ENCODE peak calls at places on chromosomes 5 and 9, in five cellular contexts. O is RPMI7951; U is WTC11; K is stimulated activated CD8-positive, alpha-beta memory T cell treated with anti-CD3 and anti-CD28 coated beads, Interleukin-15, amount 100 ng/mL, for 4 hours; I is NCI-H1930. E is an unnamed sample.

GRCh38 chr5:146047396-146047795 is 58.0 kb downstream of the PLAC8L1 start:
- DNase-seq in K (no peak), I (no peak), O (peak), U (no peak), E (no peak)

GRCh38 chr9:119005162-119005561 is 364.1 kb downstream of the BRINP1 start:
- DNase-seq in I (no peak), U (no peak), O (peak), K (no peak), E (peak)

GRCh38 chr9:112144807-112145206 is 30.3 kb downstream of the SUSD1 start:
- DNase-seq in U (no peak), I (no peak), K (no peak), O (no peak), E (no peak)

GRCh38 chr9:86978986-86979385 is 31.7 kb upstream of the GAS1 start:
- DNase-seq in K (no peak), O (no peak), I (no peak), U (no peak), E (no peak)

GRCh38 chr5:107272954-107273353 is 397.8 kb downstream of the EFNA5 start:
- DNase-seq in I (no peak), U (no peak), O (peak), K (no peak), E (no peak)

GRCh38 chr5:144510845-144511580 is 340.3 kb downstream of the KCTD16 start:
- DNase-seq in I (no peak), U (no peak), O (no peak), K (no peak), E (no peak)

GRCh38 chr9:16136961-16137360 is 584.1 kb downstream of the CCDC171 start:
- DNase-seq in O (peak), U (no peak), I (no peak), K (no peak), E (no peak)

GRCh38 chr9:91839926-91840464 is 110.0 kb downstream of the ROR2 start:
- DNase-seq in U (no peak), O (no peak), I (no peak), K (no peak), E (no peak)

GRCh38 chr5:38724301-38725030 is 121.3 kb upstream of the OSMR start:
- DNase-seq in I (no peak), K (no peak), O (no peak), U (no peak), E (no peak)

E was measured in NT2/D1.